ENCODE peak calls at places on chromosome 17, in nine cellular contexts. One of them, this sample, is unnamed.
A peak's percentile ranks its signal among the peaks of the same experiment; 100 is the strongest.

GRCh38 chr17:55230716-55231115 is 34.0 kb upstream of the HLF start:
- DNase-seq in HCT116: no peak
- DNase-seq in neural progenitor cell: no peak
- DNase-seq in GM23248: no peak
- DNase-seq in GM12878: no peak
- DNase-seq in PC-3: no peak
- DNase-seq in mammary epithelial cell: no peak
- DNase-seq in astrocyte: no peak
- DNase-seq in PC-9: no peak
- DNase-seq in this sample: no peak

GRCh38 chr17:28177351-28177750 is 134.9 kb downstream of the NLK start:
- DNase-seq in GM23248: no peak
- DNase-seq in astrocyte: no peak
- DNase-seq in HCT116: no peak
- DNase-seq in GM12878: no peak
- DNase-seq in PC-3: no peak
- DNase-seq in neural progenitor cell: no peak
- DNase-seq in mammary epithelial cell: no peak
- DNase-seq in PC-9: no peak
- DNase-seq in this sample: peak; percentile 29

GRCh38 chr17:72408122-72408382 is 287.2 kb downstream of the SOX9 start:
- DNase-seq in HCT116: no peak
- DNase-seq in neural progenitor cell: no peak
- DNase-seq in GM23248: no peak
- DNase-seq in PC-3: no peak
- DNase-seq in PC-9: peak; percentile 55
- DNase-seq in mammary epithelial cell: no peak
- DNase-seq in astrocyte: no peak
- DNase-seq in GM12878: no peak
- DNase-seq in this sample: no peak

GRCh38 chr17:67474081-67474661 is 97.1 kb downstream of the PITPNC1 start:
- DNase-seq in mammary epithelial cell: no peak
- DNase-seq in HCT116: no peak
- DNase-seq in PC-3: no peak
- DNase-seq in GM23248: peak; percentile 88
- DNase-seq in PC-9: no peak
- DNase-seq in GM12878: no peak
- DNase-seq in neural progenitor cell: peak; percentile 26
- DNase-seq in astrocyte: peak; percentile 82
- DNase-seq in this sample: peak; percentile 47

GRCh38 chr17:50118076-50118827 is 11.7 kb downstream of the SAMD14 start:
- DNase-seq in astrocyte: no peak
- DNase-seq in neural progenitor cell: no peak
- DNase-seq in PC-9: no peak
- DNase-seq in GM12878: no peak
- DNase-seq in GM23248: no peak
- DNase-seq in mammary epithelial cell: no peak
- DNase-seq in PC-3: no peak
- DNase-seq in HCT116: no peak
- DNase-seq in this sample: no peak

GRCh38 chr17:31571124-31571892 is 179.8 kb downstream of the RAB11FIP4 start:
- DNase-seq in HCT116: no peak
- DNase-seq in PC-9: peak; percentile 63
- DNase-seq in GM12878: no peak
- DNase-seq in PC-3: peak; percentile 18
- DNase-seq in mammary epithelial cell: peak; percentile 68
- DNase-seq in neural progenitor cell: no peak
- DNase-seq in GM23248: peak; percentile 94
- DNase-seq in astrocyte: peak; percentile 100
- DNase-seq in this sample: no peak

GRCh38 chr17:63832014-63832413 is 4.6 kb upstream of the FTSJ3 start:
- DNase-seq in GM12878: no peak
- DNase-seq in astrocyte: no peak
- DNase-seq in HCT116: no peak
- DNase-seq in neural progenitor cell: no peak
- DNase-seq in GM23248: no peak
- DNase-seq in PC-3: no peak
- DNase-seq in mammary epithelial cell: no peak
- DNase-seq in PC-9: no peak
- DNase-seq in this sample: no peak

GRCh38 chr17:64400644-64401043 is 10.0 kb upstream of the PECAM1 start:
- DNase-seq in astrocyte: no peak
- DNase-seq in PC-9: no peak
- DNase-seq in HCT116: no peak
- DNase-seq in GM12878: no peak
- DNase-seq in mammary epithelial cell: no peak
- DNase-seq in GM23248: no peak
- DNase-seq in PC-3: no peak
- DNase-seq in neural progenitor cell: no peak
- DNase-seq in this sample: no peak

GRCh38 chr17:72514888-72515287 is 394.1 kb downstream of the SOX9 start:
- DNase-seq in neural progenitor cell: no peak
- DNase-seq in GM12878: no peak
- DNase-seq in GM23248: peak; percentile 69
- DNase-seq in PC-3: peak; percentile 31
- DNase-seq in astrocyte: peak; percentile 93
- DNase-seq in PC-9: no peak
- DNase-seq in mammary epithelial cell: no peak
- DNase-seq in HCT116: no peak
- DNase-seq in this sample: no peak

GRCh38 chr17:75514299-75515228 is 773 bp downstream of the CASKIN2 start:
- DNase-seq in astrocyte: no peak
- DNase-seq in PC-9: peak; percentile 85
- DNase-seq in PC-3: peak; percentile 90
- DNase-seq in mammary epithelial cell: peak; percentile 70
- DNase-seq in HCT116: no peak
- DNase-seq in GM23248: peak; percentile 43
- DNase-seq in neural progenitor cell: peak; percentile 68
- DNase-seq in GM12878: no peak
- DNase-seq in this sample: peak; percentile 67

GRCh38 chr17:64377769-64378282 is 12.8 kb downstream of the PECAM1 start:
- DNase-seq in GM23248: no peak
- DNase-seq in astrocyte: peak; percentile 79
- DNase-seq in PC-9: peak; percentile 77
- DNase-seq in mammary epithelial cell: peak; percentile 70
- DNase-seq in neural progenitor cell: no peak
- DNase-seq in HCT116: no peak
- DNase-seq in PC-3: peak; percentile 88
- DNase-seq in GM12878: no peak
- DNase-seq in this sample: no peak

DNA sequence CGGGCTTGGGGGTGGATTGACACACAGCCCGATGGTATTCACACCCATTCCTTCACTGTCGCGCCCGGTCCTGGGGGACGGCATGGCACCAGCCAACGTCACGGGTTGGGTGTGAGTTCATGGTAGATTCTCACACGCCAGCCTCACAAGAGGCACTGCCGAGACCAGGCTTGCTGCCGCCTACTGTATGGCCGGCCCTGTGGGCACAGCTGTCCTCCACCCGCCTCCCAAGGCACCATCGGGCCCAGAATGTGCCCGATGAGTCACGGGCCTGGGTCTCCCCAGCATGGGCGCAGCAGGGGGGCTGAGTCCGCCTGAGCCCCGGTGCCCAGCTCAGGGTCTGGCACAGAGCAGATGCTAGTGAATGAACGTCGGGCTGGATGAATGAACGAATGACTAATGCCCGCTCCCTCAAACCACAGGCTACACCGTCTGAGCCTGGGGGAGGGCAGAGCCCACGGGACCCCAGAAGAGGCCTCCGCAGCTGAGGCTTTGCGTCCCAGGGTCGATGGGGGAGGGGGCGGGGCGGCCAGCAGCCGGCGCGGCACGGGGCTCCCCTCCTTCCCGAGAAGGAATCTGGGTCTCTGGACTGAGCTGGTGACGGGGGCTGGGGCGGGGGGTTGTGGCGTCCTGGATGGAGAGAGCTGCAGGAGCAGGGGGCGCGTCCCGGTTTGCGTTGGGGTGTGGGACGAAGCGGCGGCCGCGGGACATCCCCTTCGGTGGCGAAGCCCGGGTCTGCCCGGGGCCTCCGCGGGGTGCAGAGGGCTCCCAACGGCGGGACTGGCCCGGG is 829 bp downstream of the PITPNM3 start:
- DNase-seq in GM12878: no peak
- DNase-seq in mammary epithelial cell: peak; percentile 76
- DNase-seq in PC-3: peak; percentile 58
- DNase-seq in neural progenitor cell: peak; percentile 74
- DNase-seq in GM23248: peak; percentile 84
- DNase-seq in PC-9: peak; percentile 50
- DNase-seq in astrocyte: peak; percentile 49
- DNase-seq in HCT116: no peak
- DNase-seq in this sample: peak; percentile 78
- TF ChIP-seq EZH2 in GM12878: peak; percentile 78
- TF ChIP-seq EZH2 in mammary epithelial cell: no peak
- TF ChIP-seq EZH2 in PC-3: no peak
- TF ChIP-seq EZH2 in neural progenitor cell: peak; percentile 64
- TF ChIP-seq EZH2 in GM23248: no peak
- TF ChIP-seq EZH2 in PC-9: no peak
- TF ChIP-seq EZH2 in astrocyte: no peak
- TF ChIP-seq EZH2 in HCT116: no peak
- TF ChIP-seq EZH2 in this sample: peak; percentile 45

GRCh38 chr17:29399634-29400033 is 9.5 kb downstream of the TAOK1 start:
- DNase-seq in mammary epithelial cell: no peak
- DNase-seq in HCT116: no peak
- DNase-seq in astrocyte: no peak
- DNase-seq in GM23248: no peak
- DNase-seq in PC-3: no peak
- DNase-seq in GM12878: no peak
- DNase-seq in neural progenitor cell: no peak
- DNase-seq in PC-9: no peak
- DNase-seq in this sample: no peak

GRCh38 chr17:29400818-29401217 is 10.7 kb downstream of the TAOK1 start:
- DNase-seq in PC-9: no peak
- DNase-seq in PC-3: no peak
- DNase-seq in neural progenitor cell: no peak
- DNase-seq in GM23248: no peak
- DNase-seq in mammary epithelial cell: no peak
- DNase-seq in astrocyte: no peak
- DNase-seq in HCT116: no peak
- DNase-seq in GM12878: no peak
- DNase-seq in this sample: no peak

DNA sequence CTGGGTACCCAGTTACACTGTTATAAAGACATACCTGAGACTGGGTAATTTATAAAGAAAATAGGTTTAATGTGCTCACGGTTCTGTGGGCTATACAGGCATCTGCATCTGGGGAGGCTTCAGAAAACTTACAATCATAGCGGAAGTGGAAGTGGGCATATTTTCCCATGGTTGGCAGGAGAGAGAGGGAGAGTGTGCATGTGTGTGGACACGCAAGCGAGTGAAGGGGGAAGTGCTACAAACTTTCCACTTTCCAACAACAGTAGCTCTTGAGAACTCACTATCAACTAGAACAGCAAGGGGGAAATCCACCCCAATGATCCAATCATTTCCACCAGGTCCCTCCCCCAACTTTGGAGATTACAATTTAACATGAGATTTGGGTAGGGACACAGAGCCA is 11.1 kb downstream of the TAOK1 start:
- DNase-seq in neural progenitor cell: no peak
- DNase-seq in PC-3: no peak
- DNase-seq in astrocyte: no peak
- DNase-seq in PC-9: no peak
- DNase-seq in GM12878: no peak
- DNase-seq in GM23248: no peak
- DNase-seq in HCT116: no peak
- DNase-seq in mammary epithelial cell: no peak
- DNase-seq in this sample: no peak
- H4K20me1 ChIP-seq in neural progenitor cell: peaks cover 96% of the 10 kb centered on the region
- H4K20me1 ChIP-seq in PC-3: no peaks in the 10 kb centered on the region
- H4K20me1 ChIP-seq in astrocyte: peaks cover 83% of the 10 kb centered on the region
- H4K20me1 ChIP-seq in PC-9: peaks cover 16% of the 10 kb centered on the region
- H4K20me1 ChIP-seq in GM12878: no peaks in the 10 kb centered on the region
- H4K20me1 ChIP-seq in GM23248: peaks cover 23% of the 10 kb centered on the region
- H4K20me1 ChIP-seq in HCT116: peaks cover 3% of the 10 kb centered on the region
- H4K20me1 ChIP-seq in mammary epithelial cell: no peaks in the 10 kb centered on the region
- H4K20me1 ChIP-seq in this sample: peaks cover 41% of the 10 kb centered on the region

GRCh38 chr17:33511670-33512069 is 218.6 kb upstream of the ASIC2 start:
- DNase-seq in GM12878: no peak
- DNase-seq in astrocyte: no peak
- DNase-seq in GM23248: no peak
- DNase-seq in mammary epithelial cell: no peak
- DNase-seq in HCT116: no peak
- DNase-seq in PC-3: no peak
- DNase-seq in neural progenitor cell: no peak
- DNase-seq in PC-9: no peak
- DNase-seq in this sample: no peak

GRCh38 chr17:33512113-33512512 is 219.0 kb upstream of the ASIC2 start:
- DNase-seq in astrocyte: no peak
- DNase-seq in GM23248: no peak
- DNase-seq in PC-3: no peak
- DNase-seq in HCT116: no peak
- DNase-seq in neural progenitor cell: no peak
- DNase-seq in mammary epithelial cell: no peak
- DNase-seq in PC-9: no peak
- DNase-seq in GM12878: no peak
- DNase-seq in this sample: no peak

GRCh38 chr17:33514369-33514768 is 221.3 kb upstream of the ASIC2 start:
- DNase-seq in GM23248: no peak
- DNase-seq in GM12878: no peak
- DNase-seq in astrocyte: no peak
- DNase-seq in PC-3: no peak
- DNase-seq in PC-9: no peak
- DNase-seq in HCT116: no peak
- DNase-seq in neural progenitor cell: no peak
- DNase-seq in mammary epithelial cell: no peak
- DNase-seq in this sample: no peak

GRCh38 chr17:33515974-33516373 is 222.9 kb upstream of the ASIC2 start:
- DNase-seq in GM23248: no peak
- DNase-seq in astrocyte: no peak
- DNase-seq in GM12878: no peak
- DNase-seq in mammary epithelial cell: no peak
- DNase-seq in HCT116: no peak
- DNase-seq in PC-3: no peak
- DNase-seq in neural progenitor cell: no peak
- DNase-seq in PC-9: no peak
- DNase-seq in this sample: no peak

DNA sequence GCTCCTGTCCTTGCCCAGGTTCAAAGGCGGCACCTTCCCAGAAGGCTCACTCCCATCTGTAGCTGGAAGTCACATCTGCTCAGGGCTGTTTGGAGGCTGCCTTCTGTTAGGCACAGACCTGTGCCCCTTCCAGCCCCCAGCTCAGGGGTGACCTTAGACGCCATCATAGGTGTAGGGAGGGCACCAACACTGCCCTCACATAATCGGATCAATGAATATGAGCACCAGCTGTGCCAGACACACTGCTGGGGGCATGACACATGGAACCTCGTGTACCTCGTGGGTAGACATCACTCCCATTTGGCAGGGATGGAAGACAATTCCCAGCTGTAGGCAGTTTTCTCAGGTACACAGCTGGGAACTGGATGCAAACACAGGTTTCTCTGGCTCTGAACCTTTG is 220.7 kb upstream of the ASIC2 start:
- DNase-seq in HCT116: no peak
- DNase-seq in PC-3: no peak
- DNase-seq in neural progenitor cell: no peak
- DNase-seq in mammary epithelial cell: no peak
- DNase-seq in GM12878: no peak
- DNase-seq in astrocyte: no peak
- DNase-seq in GM23248: no peak
- DNase-seq in PC-9: no peak
- DNase-seq in this sample: no peak
- TF ChIP-seq EZH2 in HCT116: no peak
- TF ChIP-seq EZH2 in PC-3: no peak
- TF ChIP-seq EZH2 in neural progenitor cell: no peak
- TF ChIP-seq EZH2 in mammary epithelial cell: no peak
- TF ChIP-seq EZH2 in GM12878: no peak
- TF ChIP-seq EZH2 in astrocyte: no peak
- TF ChIP-seq EZH2 in GM23248: no peak
- TF ChIP-seq EZH2 in PC-9: no peak
- TF ChIP-seq EZH2 in this sample: no peak

GRCh38 chr17:36845916-36846315 is 91.4 kb upstream of the LHX1 start:
- DNase-seq in HCT116: no peak
- DNase-seq in GM23248: no peak
- DNase-seq in astrocyte: no peak
- DNase-seq in GM12878: no peak
- DNase-seq in PC-9: no peak
- DNase-seq in mammary epithelial cell: no peak
- DNase-seq in neural progenitor cell: peak; percentile 28
- DNase-seq in PC-3: no peak
- DNase-seq in this sample: no peak
- H4K20me1 ChIP-seq in HCT116: no peaks in the 10 kb centered on the region
- H4K20me1 ChIP-seq in GM23248: no peaks in the 10 kb centered on the region
- H4K20me1 ChIP-seq in astrocyte: no peaks in the 10 kb centered on the region
- H4K20me1 ChIP-seq in GM12878: no peaks in the 10 kb centered on the region
- H4K20me1 ChIP-seq in PC-9: no peaks in the 10 kb centered on the region
- H4K20me1 ChIP-seq in mammary epithelial cell: no peaks in the 10 kb centered on the region
- H4K20me1 ChIP-seq in neural progenitor cell: no peaks in the 10 kb centered on the region
- H4K20me1 ChIP-seq in PC-3: no peaks in the 10 kb centered on the region
- H4K20me1 ChIP-seq in this sample: no peaks in the 10 kb centered on the region